ENCODE peak calls at places on chromosome 22, in four cellular contexts. I is LoVo; R is CD8-positive, alpha-beta memory T cell; V is HEK293T. N is an unnamed sample.

GRCh38 chr22:25536578-25536977 is 27.9 kb upstream of the GRK3 start:
- DNase-seq in I (no peak), R (no peak), V (no peak), N (no peak)

GRCh38 chr22:38986629-38987028 is 4.5 kb downstream of the APOBEC3B start:
- DNase-seq in I (no peak), R (no peak), V (no peak), N (no peak)

GRCh38 chr22:45034156-45034555 is 24.4 kb upstream of the PHF21B start:
- DNase-seq in I (no peak), R (no peak), V (no peak), N (no peak)

GRCh38 chr22:17369553-17370035 is 334 bp downstream of the CECR2 start:
- DNase-seq in I (peak; percentile 18), R (no peak), V (peak; percentile 66), N (peak; percentile 80)

GRCh38 chr22:41435560-41435959 is 11.0 kb downstream of the TOB2 start:
- DNase-seq in I (no peak), R (no peak), V (no peak), N (no peak)

GRCh38 chr22:29128891-29129643 is 56.2 kb downstream of the KREMEN1 start:
- DNase-seq in I (no peak), R (no peak), V (no peak), N (no peak)

GRCh38 chr22:43170131-43170480 is 16.8 kb downstream of the TTLL12 start:
- DNase-seq in I (no peak), R (no peak), V (no peak), N (no peak)

GRCh38 chr22:37746366-37747089 is 49.7 kb downstream of the TRIOBP start:
- DNase-seq in I (no peak), R (no peak), V (peak; percentile 38), N (no peak)

GRCh38 chr22:48689206-48689605 is 1138.5 kb downstream of the BRD1 start:
- DNase-seq in I (no peak), R (no peak), V (no peak), N (no peak)

GRCh38 chr22:23786261-23786710 is 480 bp upstream of the SMARCB1 start:
- DNase-seq in I (no peak), R (no peak), V (no peak), N (no peak)

GRCh38 chr22:24066872-24067271 is 55.8 kb downstream of the CABIN1 start:
- DNase-seq in I (no peak), R (no peak), V (no peak), N (no peak)

GRCh38 chr22:31081963-31082605 is 966 bp downstream of the SMTN start:
- DNase-seq in I (no peak), R (no peak), V (no peak), N (no peak)

GRCh38 chr22:27100323-27100722 is 442.9 kb downstream of the MIAT start:
- DNase-seq in I (no peak), R (no peak), V (no peak), N (no peak)

GRCh38 chr22:37626556-37627075 is 12.9 kb upstream of the SH3BP1 start:
- DNase-seq in I (no peak), R (no peak), V (no peak), N (no peak)

GRCh38 chr22:25406510-25407210 is 157.8 kb upstream of the GRK3 start:
- DNase-seq in I (no peak), R (no peak), V (no peak), N (no peak)

GRCh38 chr22:36587289-36588154 is 58.6 kb upstream of the EIF3D start:
- DNase-seq in I (no peak), R (no peak), V (no peak), N (no peak)

GRCh38 chr22:36432592-36433317 is 45.0 kb upstream of the MYH9 start:
- DNase-seq in I (no peak), R (no peak), V (no peak), N (peak; percentile 88)

GRCh38 chr22:28052818-28053217 is 133.8 kb upstream of the PITPNB start:
- DNase-seq in I (no peak), R (no peak), V (no peak), N (no peak)

GRCh38 chr22:44071760-44072159 is 47.7 kb downstream of the PARVB start:
- DNase-seq in I (no peak), R (no peak), V (no peak), N (no peak)

GRCh38 chr22:44385781-44386180 is 73.0 kb upstream of the SHISAL1 start:
- DNase-seq in I (no peak), R (no peak), V (no peak), N (no peak)

GRCh38 chr22:44120314-44120704 is 60.4 kb upstream of the PARVG start:
- DNase-seq in I (no peak), R (no peak), V (no peak), N (no peak)

GRCh38 chr22:27107824-27108223 is 450.4 kb downstream of the MIAT start:
- DNase-seq in I (peak; percentile 68), R (no peak), V (no peak), N (peak; percentile 90)

GRCh38 chr22:30001459-30001858 is 78.8 kb upstream of the HORMAD2 start:
- DNase-seq in I (no peak), R (no peak), V (no peak), N (no peak)

GRCh38 chr22:41576877-41577276 is 12.8 kb downstream of the PMM1 start:
- DNase-seq in I (no peak), R (no peak), V (peak; percentile 78), N (peak; percentile 90)

GRCh38 chr22:43884600-43885318 is 7.1 kb downstream of the PNPLA5 start:
- DNase-seq in I (peak; percentile 43), R (peak; percentile 18), V (peak; percentile 83), N (no peak)

GRCh38 chr22:17578129-17578754 is 14.9 kb downstream of the SLC25A18 start:
- DNase-seq in I (no peak), R (no peak), V (no peak), N (no peak)

GRCh38 chr22:45239378-45240136 is 1.1 kb downstream of the KIAA0930 start:
- DNase-seq in I (no peak), R (no peak), V (no peak), N (no peak)

N was measured in islet precursor cell.